ENCODE peak calls at places on chromosomes 2 and 18, in four cellular contexts. L is GM12878, V is K562, N is HL-60. K is an unnamed sample.

GRCh38 chr2:241532733-241533601 is 24.6 kb upstream of the STK25 start:
- DNase-seq in L (no peak), V (no peak), N (no peak), K (no peak)

GRCh38 chr2:63764630-63765029 is 77.1 kb upstream of the UGP2 start:
- DNase-seq in L (no peak), V (no peak), N (no peak), K (no peak)

GRCh38 chr2:202278036-202278760 is 12.6 kb downstream of the NOP58 start:
- DNase-seq in L (no peak), V (no peak), N (no peak), K (no peak)

GRCh38 chr2:1750935-1751767 is 6.8 kb upstream of the PXDN start:
- DNase-seq in L (no peak), V (peak), N (no peak), K (peak)

GRCh38 chr2:138609446-138609845 is 107.9 kb downstream of the SPOPL start:
- DNase-seq in L (no peak), V (no peak), N (no peak), K (no peak)

GRCh38 chr18:26406854-26407517 is 141.4 kb downstream of the KCTD1 start:
- DNase-seq in L (no peak), V (no peak), N (no peak), K (no peak)

GRCh38 chr2:168245074-168245825 is 2.1 kb downstream of the STK39 start:
- DNase-seq in L (no peak), V (no peak), N (no peak), K (no peak)

GRCh38 chr2:101150306-101151140 is 659 bp downstream of the TBC1D8 start:
- DNase-seq in L (no peak), V (peak), N (no peak), K (peak)

GRCh38 chr2:225334524-225334923 is 65.0 kb upstream of the NYAP2 start:
- DNase-seq in L (no peak), V (no peak), N (no peak), K (no peak)

GRCh38 chr2:105933906-105934305 is 189.2 kb downstream of the NCK2 start:
- DNase-seq in L (no peak), V (no peak), N (no peak), K (no peak)

GRCh38 chr2:105936954-105937353 is 192.2 kb downstream of the NCK2 start:
- DNase-seq in L (no peak), V (no peak), N (no peak), K (no peak)

GRCh38 chr2:105935048-105935447 is 190.3 kb downstream of the NCK2 start:
- DNase-seq in L (no peak), V (no peak), N (no peak), K (no peak)

GRCh38 chr2:105932582-105932981 is 187.9 kb downstream of the NCK2 start:
- DNase-seq in L (no peak), V (no peak), N (no peak), K (no peak)

DNA sequence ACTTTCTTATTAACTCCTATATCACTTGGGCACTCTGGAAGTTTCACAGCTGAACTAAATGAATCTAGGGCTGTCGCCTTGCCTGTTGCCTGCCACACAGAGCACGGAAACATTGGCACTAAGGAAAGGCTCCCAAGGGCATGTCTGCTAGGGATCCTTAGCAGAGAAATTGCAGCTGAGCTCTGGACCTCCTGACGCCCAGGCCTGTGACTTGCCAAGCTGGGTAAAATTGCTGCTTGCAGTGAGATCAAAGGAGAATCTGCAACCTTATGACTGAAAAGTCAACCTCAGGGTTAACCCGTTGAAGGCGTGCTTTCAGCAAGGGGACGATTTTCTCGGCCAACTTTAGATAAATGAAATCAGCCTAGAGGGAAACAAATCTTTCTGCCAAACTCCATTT is 189.8 kb downstream of the NCK2 start:
- DNase-seq in L (no peak), V (no peak), N (no peak), K (no peak)
- TF ChIP-seq SPI1 in L (no peak), V (no peak), N (no peak), K (no peak)

GRCh38 chr18:34709104-34709503 is 994 bp upstream of the DTNA start:
- DNase-seq in L (no peak), V (no peak), N (peak), K (no peak)

GRCh38 chr18:34704823-34705222 is 5.3 kb upstream of the DTNA start:
- DNase-seq in L (no peak), V (no peak), N (no peak), K (no peak)

GRCh38 chr18:34707670-34708069 is 2.4 kb upstream of the DTNA start:
- DNase-seq in L (no peak), V (no peak), N (no peak), K (no peak)

GRCh38 chr18:34710430-34711386 is 610 bp downstream of the DTNA start:
- DNase-seq in L (no peak), V (no peak), N (no peak), K (no peak)

DNA sequence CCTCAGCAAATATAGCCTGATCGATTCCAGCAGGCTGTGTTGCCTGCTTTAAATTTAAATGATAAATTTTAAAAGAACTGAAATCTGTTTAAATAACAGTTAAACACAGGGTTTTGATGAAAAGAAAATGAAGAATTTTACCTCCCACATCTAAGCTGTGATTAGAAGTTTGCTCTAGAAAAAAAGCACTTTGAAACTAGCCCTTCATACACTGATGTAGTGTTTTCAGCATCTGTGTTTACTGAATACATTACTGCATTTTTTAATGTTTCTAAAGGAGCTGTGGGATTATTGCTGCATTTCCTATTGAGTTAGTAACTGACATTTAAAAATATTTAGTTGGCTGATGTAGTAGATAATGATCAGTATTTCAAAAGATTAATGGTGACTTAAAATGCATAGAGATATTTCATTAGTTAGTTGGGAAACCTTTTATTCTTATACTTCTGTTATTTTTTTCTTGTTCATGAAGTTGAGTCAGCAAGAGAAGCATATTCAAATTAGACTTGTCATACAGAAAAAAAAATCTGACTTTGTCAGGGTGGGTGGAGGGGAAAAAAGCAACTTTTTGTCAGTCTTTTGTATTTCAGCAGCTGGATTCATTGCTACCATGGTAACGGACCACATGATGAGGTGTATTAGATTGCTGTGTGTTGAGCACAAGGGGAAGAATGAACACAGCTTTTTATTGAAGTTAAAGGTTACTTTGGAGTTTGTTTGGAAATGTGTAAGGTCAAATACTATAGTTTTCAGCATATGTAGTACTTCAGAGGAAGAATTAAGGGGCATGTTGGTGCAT is at the start of gene DTNA:
- DNase-seq in L (no peak), V (no peak), N (peak), K (no peak)
- TF ChIP-seq SPI1 in L (no peak), V (no peak), N (no peak), K (no peak)

DNA sequence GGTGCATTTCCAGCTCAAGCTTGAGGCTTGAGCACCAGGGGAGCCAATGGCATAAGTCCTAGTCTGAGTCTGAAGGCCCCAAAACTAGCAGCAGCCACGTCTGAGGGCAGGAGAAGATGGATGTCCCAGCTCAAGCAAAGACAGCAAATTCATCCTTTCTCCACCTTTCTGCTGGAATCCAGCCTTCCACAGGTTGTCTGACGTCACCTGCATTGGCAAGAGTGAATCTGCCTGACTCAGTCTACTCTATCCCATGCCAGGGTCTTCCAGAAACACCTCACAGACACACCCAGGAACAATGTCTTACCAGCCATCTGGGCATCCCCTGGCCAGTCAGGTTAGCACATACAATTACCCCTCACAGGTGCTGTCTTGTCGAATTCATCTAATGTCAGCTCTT is 76.2 kb upstream of the SOX11 start:
- DNase-seq in L (no peak), V (no peak), N (no peak), K (no peak)
- TF ChIP-seq SPI1 in L (no peak), V (no peak), N (no peak), K (no peak)

GRCh38 chr2:120552800-120553471 is 182.7 kb upstream of the GLI2 start:
- DNase-seq in L (no peak), V (peak), N (peak), K (no peak)
- TF ChIP-seq SPI1 in L (no peak), V (no peak), N (no peak), K (no peak)

DNA sequence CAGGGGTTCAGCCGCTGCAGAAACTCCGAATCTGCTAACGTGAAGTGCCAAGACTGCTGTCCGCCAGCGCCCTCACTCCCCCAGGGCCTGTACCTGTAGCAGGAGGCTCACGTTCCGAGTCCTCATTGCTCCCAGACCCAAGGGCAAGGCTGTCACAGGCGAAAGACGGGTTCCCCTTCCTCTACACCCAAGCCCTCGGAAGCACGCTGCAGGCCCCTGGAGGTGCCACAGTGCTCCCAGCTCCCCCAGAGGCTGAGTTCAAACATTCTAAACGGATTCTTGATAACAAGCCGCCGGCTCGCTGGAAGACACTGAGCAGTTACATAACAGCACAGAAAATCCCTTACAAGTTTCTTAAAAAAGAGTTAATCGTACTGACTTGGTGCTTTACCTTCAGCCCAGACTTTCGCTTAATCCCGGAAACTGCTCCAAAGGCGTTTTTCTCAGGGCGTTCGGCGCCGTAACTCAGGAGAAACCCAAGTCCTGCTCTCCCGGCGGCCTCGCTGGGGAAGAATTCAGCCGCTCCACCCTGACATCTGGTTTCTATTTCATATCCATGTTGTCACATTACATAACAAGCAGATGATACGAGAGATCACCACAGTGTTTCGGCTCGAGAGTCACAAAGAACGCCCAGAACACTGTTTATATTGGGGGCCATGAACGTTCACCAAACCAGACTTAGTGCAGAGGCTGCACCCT is 92.0 kb downstream of the HDAC4 start:
- DNase-seq in L (no peak), V (no peak), N (no peak), K (no peak)
- TF ChIP-seq SPI1 in L (no peak), V (no peak), N (no peak), K (no peak)

DNA sequence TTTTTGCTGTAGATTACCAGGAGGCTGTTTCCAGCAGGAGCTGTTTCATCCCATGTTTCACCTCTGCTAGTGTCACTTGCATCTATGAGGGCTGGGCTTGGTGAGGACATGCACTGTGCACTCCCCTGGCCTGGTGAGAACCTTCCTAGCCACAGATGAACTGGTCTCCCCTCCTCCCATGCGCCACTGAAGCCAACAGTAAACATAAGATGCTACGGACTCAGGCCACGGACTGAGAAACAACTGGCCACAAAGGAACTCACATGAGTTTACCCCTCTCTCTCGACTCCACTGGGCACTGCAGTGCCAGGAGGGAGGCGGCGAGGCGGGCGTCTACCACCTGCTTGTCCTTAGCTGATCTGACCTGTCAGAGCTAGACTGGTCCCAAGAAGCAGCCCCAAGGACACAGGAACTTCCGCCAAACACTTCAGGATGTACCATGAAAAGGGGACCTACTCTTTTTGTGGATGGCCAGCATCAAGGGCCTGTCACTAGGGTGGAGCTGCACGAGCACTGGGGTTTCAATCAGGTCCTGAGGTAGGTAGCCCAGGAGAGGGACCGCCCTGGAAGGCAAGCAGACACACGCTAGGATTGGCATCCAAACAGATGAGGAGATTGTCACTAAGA is 22.8 kb upstream of the HES6 start:
- DNase-seq in L (no peak), V (no peak), N (no peak), K (no peak)
- TF ChIP-seq SPI1 in L (no peak), V (no peak), N (no peak), K (no peak)